ENCODE peak calls at places on chromosome 14, in four cellular contexts. A is left ventricle myocardium inferior, I is fibroblast of mammary gland, L is cardiac fibroblast. U is an unnamed sample.

GRCh38 chr14:71061458-71061857 is 154.2 kb downstream of the PCNX1 start:
- DNase-seq in A (no peak), I (peak), L (peak), U (peak)

GRCh38 chr14:55739967-55740707 is 160.1 kb downstream of the KTN1 start:
- DNase-seq in A (no peak), I (no peak), L (peak), U (no peak)

GRCh38 chr14:102590667-102591099 is 1.8 kb upstream of the RCOR1 start:
- DNase-seq in A (no peak), I (peak), L (peak), U (peak)

GRCh38 chr14:65356327-65356836 is 56.1 kb upstream of the FUT8 start:
- DNase-seq in A (no peak), I (peak), L (peak), U (peak)

GRCh38 chr14:77524536-77524935 is 25.9 kb upstream of the ISM2 start:
- DNase-seq in A (no peak), I (no peak), L (no peak), U (no peak)

GRCh38 chr14:102516531-102517411 is 7.2 kb upstream of the ANKRD9 start:
- DNase-seq in A (peak), I (no peak), L (no peak), U (no peak)

GRCh38 chr14:49880267-49881064 is 12.4 kb upstream of the ARF6 start:
- DNase-seq in A (no peak), I (peak), L (no peak), U (no peak)

GRCh38 chr14:35959835-35960234 is 133.7 kb downstream of the BRMS1L start:
- DNase-seq in A (no peak), I (no peak), L (no peak), U (no peak)

GRCh38 chr14:87066221-87066817 is 926.7 kb downstream of the GALC start:
- DNase-seq in A (no peak), I (peak), L (peak), U (no peak)

GRCh38 chr14:91867316-91867988 is at the start of gene TC2N:
- DNase-seq in A (no peak), I (no peak), L (no peak), U (no peak)

GRCh38 chr14:49250517-49250916 is 335.7 kb downstream of the RPS29 start:
- DNase-seq in A (no peak), I (no peak), L (no peak), U (no peak)

GRCh38 chr14:61388173-61388975 is 67.0 kb downstream of the PRKCH start:
- DNase-seq in A (no peak), I (peak), L (peak), U (peak)

GRCh38 chr14:33120341-33120740 is 181.7 kb downstream of the NPAS3 start:
- DNase-seq in A (no peak), I (peak), L (no peak), U (peak)

GRCh38 chr14:38210168-38210567 is 2.5 kb downstream of the SSTR1 start:
- DNase-seq in A (no peak), I (peak), L (peak), U (peak)

GRCh38 chr14:74973003-74973614 is 17.7 kb upstream of the PGF start:
- DNase-seq in A (peak), I (peak), L (peak), U (peak)

GRCh38 chr14:65840118-65840751 is 427.7 kb downstream of the FUT8 start:
- DNase-seq in A (no peak), I (no peak), L (no peak), U (no peak)

GRCh38 chr14:57879516-57879915 is 13.6 kb upstream of the SLC35F4 start:
- DNase-seq in A (no peak), I (no peak), L (no peak), U (no peak)

GRCh38 chr14:73251516-73252215 is 14.4 kb downstream of the PAPLN start:
- DNase-seq in A (no peak), I (no peak), L (no peak), U (no peak)

GRCh38 chr14:96735509-96735908 is 61.7 kb upstream of the VRK1 start:
- DNase-seq in A (no peak), I (no peak), L (no peak), U (no peak)

GRCh38 chr14:71594828-71595227 is 337.4 kb upstream of the RGS6 start:
- DNase-seq in A (no peak), I (peak), L (peak), U (no peak)

GRCh38 chr14:93091666-93092065 is 24.1 kb downstream of the ITPK1 start:
- DNase-seq in A (no peak), I (no peak), L (no peak), U (no peak)

GRCh38 chr14:69612759-69613145 is 1.4 kb downstream of the SUSD6 start:
- DNase-seq in A (no peak), I (peak), L (peak), U (no peak)
- TF ChIP-seq CTCF in A (peak), I (peak), L (peak), U (peak)

GRCh38 chr14:68104518-68104917 is 284.9 kb downstream of the RAD51B start:
- DNase-seq in A (no peak), I (peak), L (peak), U (peak)

GRCh38 chr14:68109132-68109531 is 289.6 kb downstream of the RAD51B start:
- DNase-seq in A (no peak), I (peak), L (peak), U (peak)

GRCh38 chr14:68106917-68107316 is 287.3 kb downstream of the RAD51B start:
- DNase-seq in A (no peak), I (no peak), L (no peak), U (no peak)

GRCh38 chr14:68103841-68104240 is 284.3 kb downstream of the RAD51B start:
- DNase-seq in A (no peak), I (no peak), L (no peak), U (no peak)

DNA sequence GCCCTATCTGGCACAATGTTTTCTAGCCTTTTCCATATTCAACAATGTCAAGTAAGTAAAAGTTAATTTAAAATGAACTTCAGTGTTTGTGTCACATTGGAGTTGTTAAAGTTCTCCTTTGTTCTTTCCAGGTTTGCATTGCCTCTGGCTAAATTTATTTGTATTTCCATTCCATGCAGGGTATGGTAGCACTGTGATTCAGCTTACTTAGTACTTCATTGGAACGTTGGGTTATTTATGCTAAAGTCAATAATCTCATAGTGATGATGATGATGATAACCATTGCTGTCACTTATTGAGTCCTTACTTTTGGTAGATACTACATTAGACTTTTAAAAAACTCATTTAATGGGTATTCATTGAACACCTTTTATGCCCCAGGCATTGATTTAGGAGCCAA is 286.9 kb downstream of the RAD51B start:
- DNase-seq in A (no peak), I (no peak), L (no peak), U (no peak)
- H3K4me3 ChIP-seq in A (no peak), I (no peak), L (no peak), U (no peak)

DNA sequence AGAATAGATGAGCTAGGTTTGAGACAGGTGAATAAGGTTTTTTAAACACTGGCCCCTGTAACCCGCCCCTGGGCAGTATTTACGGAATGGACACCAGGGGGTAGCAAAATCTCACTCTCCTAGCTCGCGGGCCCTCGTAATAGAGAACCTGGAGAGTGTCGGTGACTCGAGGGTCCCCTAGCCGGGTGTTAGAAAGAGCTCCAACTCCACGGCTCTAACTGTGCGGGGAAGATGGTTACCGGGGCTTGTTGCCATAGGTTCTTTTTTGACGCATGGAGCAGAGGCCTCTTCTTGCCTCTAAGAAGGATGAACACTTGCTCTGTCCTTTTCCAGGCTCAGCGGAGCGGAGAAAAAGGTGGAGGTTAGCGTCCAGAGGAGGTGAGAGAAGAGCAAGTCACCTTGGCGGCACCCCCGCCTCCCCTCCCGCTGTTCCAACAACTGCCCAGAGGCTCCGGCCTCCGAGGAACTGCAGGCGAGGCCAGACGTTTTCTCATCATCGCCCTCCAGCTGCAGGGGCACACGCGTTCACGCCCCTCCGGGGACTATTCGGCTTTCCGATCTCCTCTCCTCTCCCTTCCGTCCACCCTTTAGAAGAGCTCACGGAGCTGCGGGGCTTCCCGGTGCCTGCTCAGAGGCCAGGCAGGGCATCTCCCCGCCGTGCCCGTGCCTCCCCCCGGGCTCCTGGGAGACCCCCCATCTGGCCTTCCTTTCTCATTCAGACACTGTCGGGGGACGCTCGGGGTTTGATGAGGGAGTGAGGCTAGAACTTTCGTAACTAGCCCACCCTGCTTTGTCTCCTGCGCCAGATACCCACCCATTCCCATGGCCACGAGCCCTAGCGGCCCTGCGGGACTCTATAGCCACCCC is 1.4 kb upstream of the ARHGEF40 start:
- DNase-seq in A (peak), I (peak), L (peak), U (peak)
- TF ChIP-seq CTCF in A (peak), I (peak), L (peak), U (peak)

GRCh38 chr14:50964683-50965390 is 20.6 kb upstream of the PYGL start:
- DNase-seq in A (no peak), I (peak), L (peak), U (peak)

GRCh38 chr14:50957296-50957695 is 13.0 kb upstream of the PYGL start:
- DNase-seq in A (no peak), I (peak), L (peak), U (peak)

GRCh38 chr14:50967104-50967503 is 22.8 kb upstream of the PYGL start:
- DNase-seq in A (no peak), I (no peak), L (peak), U (no peak)

GRCh38 chr14:50963919-50964318 is 19.6 kb upstream of the PYGL start:
- DNase-seq in A (no peak), I (no peak), L (no peak), U (no peak)

DNA sequence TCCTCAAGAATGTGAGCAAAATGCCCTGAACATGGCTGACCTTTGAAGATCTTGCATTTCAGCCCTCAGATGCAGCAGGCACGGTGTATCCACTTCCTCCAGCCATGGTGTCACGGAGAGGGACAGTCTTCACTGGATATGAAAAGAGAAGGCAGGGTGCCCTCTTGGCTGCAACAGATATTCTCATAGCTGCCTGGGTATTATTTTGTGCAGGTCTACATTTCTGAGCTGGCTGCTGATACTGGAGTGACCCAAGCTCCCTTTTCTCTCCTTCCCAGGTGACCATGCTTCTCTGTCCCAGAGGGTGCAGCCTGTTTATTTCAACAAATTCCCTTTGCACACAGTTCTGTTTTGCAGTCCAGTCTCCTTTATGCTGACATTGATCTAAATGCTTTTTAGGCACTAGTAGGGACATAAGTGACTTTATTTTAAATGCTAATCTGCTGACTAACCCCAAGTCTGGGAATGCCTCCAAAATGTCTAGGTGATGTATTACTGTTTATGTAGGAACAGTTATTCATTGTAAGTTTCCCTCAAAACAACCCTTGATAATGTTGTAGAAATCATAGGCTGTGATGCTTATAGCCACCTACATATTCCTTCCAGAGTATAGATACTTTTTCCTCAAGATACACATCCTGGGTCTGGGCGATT is 17.4 kb upstream of the PYGL start:
- DNase-seq in A (no peak), I (peak), L (peak), U (peak)
- H3K4me3 ChIP-seq in A (no peak), I (peak), L (no peak), U (no peak)

GRCh38 chr14:69803753-69804152 is 6.7 kb upstream of the SLC10A1 start:
- DNase-seq in A (no peak), I (no peak), L (no peak), U (no peak)
- TF ChIP-seq CTCF in A (no peak), I (peak), L (peak), U (peak)

GRCh38 chr14:34926552-34926951 is 51.4 kb upstream of the BAZ1A start:
- DNase-seq in A (no peak), I (no peak), L (peak), U (peak)
- H3K4me3 ChIP-seq in A (no peak), I (no peak), L (no peak), U (no peak)

GRCh38 chr14:95157987-95158712 is 821 bp upstream of the DICER1 start:
- DNase-seq in A (no peak), I (no peak), L (no peak), U (no peak)
- TF ChIP-seq CTCF in A (no peak), I (no peak), L (no peak), U (no peak)

GRCh38 chr14:103623883-103624482 is 5.0 kb upstream of the KLC1 start:
- DNase-seq in A (peak), I (no peak), L (peak), U (no peak)
- H3K4me3 ChIP-seq in A (peak), I (no peak), L (no peak), U (no peak)

DNA sequence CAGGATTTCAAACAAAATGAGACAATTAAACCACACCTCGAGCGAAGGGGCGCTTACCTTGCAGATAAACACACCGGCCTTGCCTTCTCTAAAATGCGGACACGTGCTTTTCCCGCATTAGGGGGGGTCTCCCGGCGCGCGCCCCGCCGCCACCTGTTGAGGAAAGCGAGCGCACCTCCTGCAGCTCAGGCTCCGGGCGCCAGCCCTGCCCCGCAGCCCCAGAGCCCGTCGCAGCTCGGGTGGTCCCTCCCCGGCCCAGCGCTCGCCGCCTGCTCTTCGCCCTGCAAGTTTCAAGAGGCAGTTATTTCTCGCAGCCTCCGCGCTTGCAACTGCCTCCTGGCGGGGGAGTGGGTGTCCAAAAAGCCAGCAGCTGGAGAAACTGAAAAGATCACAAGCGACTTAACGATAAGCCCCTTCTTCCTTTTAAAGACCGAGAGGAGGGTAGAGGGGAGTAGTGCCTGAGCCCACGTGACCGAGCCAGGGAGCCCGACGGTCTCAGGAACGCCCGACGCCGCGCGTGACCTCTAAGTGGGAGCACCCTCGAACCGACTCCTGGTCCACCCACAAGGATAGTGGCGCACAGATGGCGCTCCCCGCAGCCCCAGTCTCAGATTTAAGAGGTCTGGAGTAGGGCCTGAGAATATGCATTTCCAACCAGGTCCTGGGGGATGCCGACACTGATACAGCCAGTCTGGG is at the start of gene ESR2:
- DNase-seq in A (peak), I (peak), L (peak), U (peak)
- TF ChIP-seq CTCF in A (no peak), I (peak), L (peak), U (peak)

GRCh38 chr14:100321473-100322137 is 1.5 kb upstream of the SLC25A47 start:
- DNase-seq in A (no peak), I (no peak), L (no peak), U (no peak)

GRCh38 chr14:100317389-100317788 is 5.8 kb upstream of the SLC25A47 start:
- DNase-seq in A (no peak), I (no peak), L (no peak), U (no peak)

GRCh38 chr14:100320157-100320856 is 2.8 kb upstream of the SLC25A47 start:
- DNase-seq in A (no peak), I (no peak), L (no peak), U (no peak)

GRCh38 chr14:100314724-100315123 is 8.4 kb upstream of the SLC25A47 start:
- DNase-seq in A (no peak), I (no peak), L (no peak), U (no peak)

GRCh38 chr14:100317897-100318808 is 5.0 kb upstream of the SLC25A47 start:
- DNase-seq in A (peak), I (peak), L (peak), U (peak)
- H3K4me3 ChIP-seq in A (peak), I (peak), L (peak), U (no peak)